ENCODE peak calls at places on chromosomes 11 and 22, in four cellular contexts. Z is thoracic aorta, P is fibroblast of lung, O is NT2/D1. H is an unnamed sample. For H3K4me1 and H3K27me3, the result is how much of the 10 kb centered on the place peaks cover.

GRCh38 chr11:12280838-12281565 is 96.4 kb upstream of the PARVA start:
- DNase-seq in Z (no peak), P (peak), O (no peak), H (peak)

GRCh38 chr11:115423728-115424459 is 80.3 kb downstream of the CADM1 start:
- DNase-seq in Z (no peak), P (no peak), O (no peak), H (no peak)

GRCh38 chr11:19075636-19076035 is 15.1 kb upstream of the MRGPRX2 start:
- DNase-seq in Z (no peak), P (no peak), O (no peak), H (no peak)

GRCh38 chr11:66636411-66636810 is 2.1 kb upstream of the RBM4 start:
- DNase-seq in Z (no peak), P (no peak), O (no peak), H (no peak)

GRCh38 chr11:116871248-116871647 is 33.8 kb upstream of the APOA1 start:
- DNase-seq in Z (no peak), P (peak), O (no peak), H (no peak)

GRCh38 chr11:44758996-44759395 is 32.2 kb downstream of the TSPAN18 start:
- DNase-seq in Z (no peak), P (no peak), O (no peak), H (no peak)

GRCh38 chr11:113817162-113817561 is 37.6 kb downstream of the CLDN25 start:
- DNase-seq in Z (no peak), P (peak), O (no peak), H (no peak)

GRCh38 chr11:128506999-128507591 is 80.3 kb downstream of the ETS1 start:
- DNase-seq in Z (peak), P (peak), O (no peak), H (peak)

GRCh38 chr11:117180020-117180419 is 1.5 kb downstream of the SIDT2 start:
- DNase-seq in Z (no peak), P (peak), O (no peak), H (no peak)

GRCh38 chr11:111327908-111328624 is 29.7 kb downstream of the POU2AF3 start:
- DNase-seq in Z (no peak), P (peak), O (no peak), H (peak)

GRCh38 chr22:23219787-23220484 is 39.6 kb downstream of the BCR start:
- DNase-seq in Z (no peak), P (peak), O (no peak), H (peak)
- H3K4me1 ChIP-seq in Z (half or more), P (under half), O (under half), H (under half)

GRCh38 chr11:126133902-126134301 is 71.2 kb upstream of the CDON start:
- DNase-seq in Z (no peak), P (no peak), O (no peak), H (no peak)

GRCh38 chr11:126137146-126137545 is 74.3 kb downstream of the RPUSD4 start:
- DNase-seq in Z (no peak), P (no peak), O (no peak), H (no peak)

GRCh38 chr11:126132319-126132718 is 69.7 kb upstream of the CDON start:
- DNase-seq in Z (no peak), P (peak), O (no peak), H (no peak)

GRCh38 chr11:126135182-126136176 is 72.8 kb upstream of the CDON start:
- DNase-seq in Z (no peak), P (no peak), O (no peak), H (no peak)

GRCh38 chr11:126134461-126135155 is 71.9 kb upstream of the CDON start:
- DNase-seq in Z (no peak), P (no peak), O (no peak), H (no peak)
- H3K27me3 ChIP-seq in Z (under half), P (under half), O (under half), H (under half)

GRCh38 chr11:8605956-8606355 is 11.9 kb upstream of the STK33 start:
- DNase-seq in Z (no peak), P (peak), O (no peak), H (no peak)

GRCh38 chr11:8608646-8609045 is 14.6 kb upstream of the STK33 start:
- DNase-seq in Z (no peak), P (peak), O (no peak), H (no peak)

GRCh38 chr11:8604078-8604723 is 10.2 kb upstream of the STK33 start:
- DNase-seq in Z (peak), P (peak), O (peak), H (no peak)

GRCh38 chr11:8601376-8602133 is 7.5 kb upstream of the STK33 start:
- DNase-seq in Z (no peak), P (no peak), O (no peak), H (no peak)

DNA sequence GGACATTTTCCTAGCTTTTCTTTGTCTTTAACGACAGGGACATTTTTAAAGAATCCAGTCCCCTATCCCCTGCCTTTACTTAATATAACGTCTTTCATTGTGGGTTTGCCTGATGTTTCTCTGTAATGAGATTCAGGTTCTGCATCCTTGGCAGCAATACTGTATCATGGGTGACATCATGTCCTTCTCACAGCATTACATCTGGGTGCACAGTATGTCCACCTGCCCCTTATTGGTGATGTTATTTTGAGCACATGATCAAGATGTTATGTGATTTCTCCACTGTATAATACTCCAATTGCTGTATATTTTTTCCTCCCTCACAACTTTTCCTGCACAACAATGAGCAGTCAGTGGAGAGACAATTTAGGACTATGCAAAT is 9.7 kb upstream of the STK33 start:
- DNase-seq in Z (no peak), P (peak), O (no peak), H (no peak)
- H3K4me1 ChIP-seq in Z (under half), P (under half), O (under half), H (under half)

GRCh38 chr11:131470526-131470925 is 100.1 kb downstream of the NTM start:
- DNase-seq in Z (no peak), P (no peak), O (no peak), H (no peak)

GRCh38 chr11:131471976-131472375 is 101.6 kb downstream of the NTM start:
- DNase-seq in Z (no peak), P (no peak), O (no peak), H (no peak)

GRCh38 chr11:131474947-131475346 is 104.5 kb downstream of the NTM start:
- DNase-seq in Z (no peak), P (no peak), O (no peak), H (no peak)

GRCh38 chr11:131476266-131476665 is 105.9 kb downstream of the NTM start:
- DNase-seq in Z (no peak), P (no peak), O (no peak), H (no peak)

DNA sequence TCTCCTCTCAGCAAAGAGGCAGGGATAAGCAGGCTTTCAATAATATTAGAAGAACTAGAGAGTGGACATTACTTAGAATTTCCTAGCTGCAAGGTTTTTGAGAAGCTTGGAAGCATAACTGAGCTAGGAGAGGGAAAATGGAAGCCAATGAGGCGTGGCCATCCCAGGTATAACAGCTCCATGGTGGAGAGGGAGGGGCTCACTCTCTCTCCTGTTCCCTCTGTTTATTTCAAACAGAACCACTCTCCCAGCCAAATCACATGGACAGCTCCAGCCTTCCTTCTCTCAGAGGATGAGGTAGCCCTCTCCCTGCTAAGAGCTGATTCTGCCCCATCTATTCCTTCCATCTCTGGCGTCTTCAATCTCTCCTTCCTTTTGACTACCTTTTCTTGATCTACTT is 103.1 kb downstream of the NTM start:
- DNase-seq in Z (no peak), P (no peak), O (no peak), H (no peak)
- H3K27me3 ChIP-seq in Z (under half), P (under half), O (under half), H (under half)

GRCh38 chr11:118401151-118401879 is at the start of gene ATP5MG:
- DNase-seq in Z (peak), P (peak), O (peak), H (peak)
- H3K4me1 ChIP-seq in Z (under half), P (under half), O (under half), H (under half)

DNA sequence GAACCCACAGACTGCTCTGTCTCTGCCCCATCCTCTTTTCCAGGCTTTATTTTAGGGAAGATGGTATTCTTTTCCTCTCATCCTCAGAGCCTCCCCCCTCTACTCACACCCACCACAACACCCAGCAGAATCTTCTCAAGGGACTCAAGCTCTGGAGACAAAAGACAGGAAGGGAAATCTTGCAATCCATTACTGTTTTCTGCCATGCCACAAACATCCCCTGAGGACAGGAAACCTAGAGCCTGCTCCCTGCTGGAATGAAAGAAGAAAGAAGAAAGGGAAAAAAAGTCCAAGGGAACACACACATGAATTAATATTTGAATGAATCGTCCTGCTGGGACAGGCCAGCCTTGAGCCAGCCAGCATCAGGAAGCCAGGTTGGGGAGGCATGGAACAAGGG is 33.9 kb downstream of the SLCO2B1 start:
- DNase-seq in Z (no peak), P (no peak), O (peak), H (no peak)
- H3K27me3 ChIP-seq in Z (under half), P (under half), O (under half), H (under half)

DNA sequence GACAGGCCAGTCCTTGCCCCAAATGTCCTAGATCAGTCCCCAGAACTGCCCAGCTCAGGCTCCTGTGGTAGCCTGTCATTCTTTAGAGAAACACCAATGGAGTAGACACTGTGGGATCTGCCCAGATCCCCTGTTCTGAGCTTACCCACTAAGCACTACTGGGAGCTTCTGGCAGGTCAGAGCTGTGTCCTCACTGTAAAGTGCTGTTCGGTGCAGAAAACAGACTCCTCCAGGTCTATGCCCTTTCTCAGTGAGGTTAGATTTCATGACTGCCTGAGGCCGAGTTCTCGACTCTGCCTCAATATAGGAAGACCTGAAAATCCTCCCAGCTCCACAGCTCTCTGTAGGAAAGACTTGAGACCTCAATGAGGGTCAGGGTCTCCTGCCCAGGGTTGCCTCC is 67.5 kb upstream of the IGLL5 start:
- DNase-seq in Z (no peak), P (no peak), O (no peak), H (no peak)
- H3K4me1 ChIP-seq in Z (under half), P (under half), O (under half), H (under half)

GRCh38 chr22:44588348-44588747 is 90.3 kb upstream of the RTL6 start:
- DNase-seq in Z (no peak), P (no peak), O (no peak), H (no peak)

GRCh38 chr22:44587004-44587793 is 89.2 kb upstream of the RTL6 start:
- DNase-seq in Z (no peak), P (peak), O (no peak), H (no peak)

GRCh38 chr22:44586337-44586990 is 88.4 kb upstream of the RTL6 start:
- DNase-seq in Z (no peak), P (no peak), O (no peak), H (no peak)

GRCh38 chr22:44589831-44590230 is 91.8 kb upstream of the RTL6 start:
- DNase-seq in Z (no peak), P (no peak), O (no peak), H (no peak)

DNA sequence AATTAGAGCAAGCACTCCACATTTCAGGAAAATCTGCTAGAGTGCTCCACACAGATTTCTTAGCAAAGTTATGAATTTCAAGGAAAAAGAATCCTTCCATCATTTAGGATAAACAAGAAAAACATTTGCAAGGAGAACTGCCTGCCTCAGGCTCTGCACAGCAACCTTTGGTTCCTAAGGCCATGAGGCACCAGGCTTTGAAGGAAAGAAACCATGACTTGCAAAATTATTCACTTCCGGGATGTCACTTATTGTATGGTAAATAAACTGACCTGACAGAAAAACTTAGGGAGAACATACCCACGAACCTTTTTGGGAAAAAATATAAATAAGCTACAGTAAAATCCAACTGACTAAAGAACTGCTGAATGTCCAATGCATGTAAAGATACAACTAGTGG is 89.9 kb upstream of the RTL6 start:
- DNase-seq in Z (no peak), P (no peak), O (no peak), H (no peak)
- H3K27me3 ChIP-seq in Z (under half), P (under half), O (under half), H (under half)

DNA sequence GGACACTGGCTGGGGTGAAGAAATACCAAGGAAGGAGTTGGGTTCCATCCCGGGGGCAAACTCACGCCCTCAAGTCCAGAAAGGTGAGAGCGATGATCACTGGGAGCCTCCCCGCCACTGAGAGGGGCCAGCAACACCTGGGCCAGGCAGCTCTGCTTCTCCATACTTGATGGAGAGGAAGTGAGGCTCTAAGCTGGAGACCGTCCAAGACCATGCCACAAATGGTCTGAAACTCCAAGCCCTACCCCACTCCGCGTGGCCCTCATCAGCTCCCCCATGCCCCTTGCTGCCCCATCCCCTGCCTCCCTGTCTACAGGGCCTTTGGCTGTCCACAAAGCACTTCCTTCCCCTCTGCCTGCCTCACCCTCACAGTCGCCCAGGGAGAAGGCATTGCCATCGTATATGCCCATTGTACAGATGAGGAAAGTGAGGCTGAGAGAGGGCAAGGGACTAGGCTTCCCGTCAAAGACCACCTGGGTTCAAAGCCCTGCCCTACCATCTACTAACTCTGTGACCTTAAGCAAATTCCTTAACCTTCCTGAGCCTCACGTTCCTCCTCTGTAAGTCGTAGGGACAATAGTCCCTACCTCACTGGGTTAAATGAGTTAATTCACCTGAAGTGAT is 4.4 kb upstream of the PDGFB start:
- DNase-seq in Z (no peak), P (no peak), O (no peak), H (no peak)
- H3K4me1 ChIP-seq in Z (under half), P (under half), O (under half), H (under half)